ENCODE peak calls at places on chromosome 14, in five cellular contexts. One of them, this sample, is unnamed.

GRCh38 chr14:99552572-99553216 is 51.3 kb downstream of the CCDC85C start:
- DNase-seq in ovary: no peak
- DNase-seq in effector memory CD4-positive, alpha-beta T cell: no peak
- DNase-seq in lower lobe of right lung: no peak
- DNase-seq in CD4-positive, alpha-beta memory T cell: no peak
- DNase-seq in this sample: no peak

GRCh38 chr14:22332671-22333407 is 256.2 kb downstream of the DAD1 start:
- DNase-seq in lower lobe of right lung: no peak
- DNase-seq in ovary: no peak
- DNase-seq in CD4-positive, alpha-beta memory T cell: no peak
- DNase-seq in effector memory CD4-positive, alpha-beta T cell: no peak
- DNase-seq in this sample: no peak

GRCh38 chr14:59695198-59695597 is 118.6 kb upstream of the CCDC175 start:
- DNase-seq in lower lobe of right lung: no peak
- DNase-seq in ovary: no peak
- DNase-seq in CD4-positive, alpha-beta memory T cell: no peak
- DNase-seq in effector memory CD4-positive, alpha-beta T cell: no peak
- DNase-seq in this sample: no peak

GRCh38 chr14:39491134-39491541 is 58.9 kb upstream of the FBXO33 start:
- DNase-seq in ovary: no peak
- DNase-seq in lower lobe of right lung: no peak
- DNase-seq in CD4-positive, alpha-beta memory T cell: peak
- DNase-seq in effector memory CD4-positive, alpha-beta T cell: no peak
- DNase-seq in this sample: no peak

GRCh38 chr14:77014004-77014604 is 14.4 kb downstream of the IRF2BPL start:
- DNase-seq in lower lobe of right lung: no peak
- DNase-seq in ovary: peak
- DNase-seq in effector memory CD4-positive, alpha-beta T cell: no peak
- DNase-seq in CD4-positive, alpha-beta memory T cell: no peak
- DNase-seq in this sample: peak

GRCh38 chr14:71645656-71646055 is 286.6 kb upstream of the RGS6 start:
- DNase-seq in lower lobe of right lung: no peak
- DNase-seq in ovary: no peak
- DNase-seq in effector memory CD4-positive, alpha-beta T cell: no peak
- DNase-seq in CD4-positive, alpha-beta memory T cell: no peak
- DNase-seq in this sample: no peak

GRCh38 chr14:70919774-70920173 is 12.5 kb downstream of the PCNX1 start:
- DNase-seq in CD4-positive, alpha-beta memory T cell: no peak
- DNase-seq in lower lobe of right lung: no peak
- DNase-seq in ovary: no peak
- DNase-seq in effector memory CD4-positive, alpha-beta T cell: peak
- DNase-seq in this sample: no peak

GRCh38 chr14:68828728-68829127 is 35.9 kb upstream of the ZFP36L1 start:
- DNase-seq in ovary: no peak
- DNase-seq in effector memory CD4-positive, alpha-beta T cell: no peak
- DNase-seq in CD4-positive, alpha-beta memory T cell: no peak
- DNase-seq in lower lobe of right lung: no peak
- DNase-seq in this sample: no peak

GRCh38 chr14:102501751-102502315 is 7.7 kb downstream of the ANKRD9 start:
- DNase-seq in ovary: no peak
- DNase-seq in effector memory CD4-positive, alpha-beta T cell: no peak
- DNase-seq in lower lobe of right lung: no peak
- DNase-seq in CD4-positive, alpha-beta memory T cell: no peak
- DNase-seq in this sample: no peak

GRCh38 chr14:70052990-70053389 is 135.8 kb downstream of the SLC8A3 start:
- DNase-seq in effector memory CD4-positive, alpha-beta T cell: no peak
- DNase-seq in lower lobe of right lung: no peak
- DNase-seq in ovary: no peak
- DNase-seq in CD4-positive, alpha-beta memory T cell: no peak
- DNase-seq in this sample: no peak

GRCh38 chr14:101839236-101839635 is 77.7 kb downstream of the PPP2R5C start:
- DNase-seq in lower lobe of right lung: no peak
- DNase-seq in effector memory CD4-positive, alpha-beta T cell: no peak
- DNase-seq in CD4-positive, alpha-beta memory T cell: peak
- DNase-seq in ovary: no peak
- DNase-seq in this sample: no peak

GRCh38 chr14:105355850-105356604 is 41.5 kb downstream of the PACS2 start:
- DNase-seq in CD4-positive, alpha-beta memory T cell: no peak
- DNase-seq in lower lobe of right lung: no peak
- DNase-seq in effector memory CD4-positive, alpha-beta T cell: no peak
- DNase-seq in ovary: no peak
- DNase-seq in this sample: no peak
- H3K4me3 ChIP-seq in CD4-positive, alpha-beta memory T cell: no peak
- H3K4me3 ChIP-seq in lower lobe of right lung: no peak
- H3K4me3 ChIP-seq in effector memory CD4-positive, alpha-beta T cell: no peak
- H3K4me3 ChIP-seq in ovary: no peak
- H3K4me3 ChIP-seq in this sample: no peak

GRCh38 chr14:90836692-90837063 is 20.4 kb upstream of the TTC7B start:
- DNase-seq in lower lobe of right lung: no peak
- DNase-seq in CD4-positive, alpha-beta memory T cell: no peak
- DNase-seq in ovary: no peak
- DNase-seq in effector memory CD4-positive, alpha-beta T cell: no peak
- DNase-seq in this sample: no peak
- H3K27ac ChIP-seq in lower lobe of right lung: no peak
- H3K27ac ChIP-seq in CD4-positive, alpha-beta memory T cell: no peak
- H3K27ac ChIP-seq in ovary: no peak
- H3K27ac ChIP-seq in effector memory CD4-positive, alpha-beta T cell: no peak
- H3K27ac ChIP-seq in this sample: no peak

DNA sequence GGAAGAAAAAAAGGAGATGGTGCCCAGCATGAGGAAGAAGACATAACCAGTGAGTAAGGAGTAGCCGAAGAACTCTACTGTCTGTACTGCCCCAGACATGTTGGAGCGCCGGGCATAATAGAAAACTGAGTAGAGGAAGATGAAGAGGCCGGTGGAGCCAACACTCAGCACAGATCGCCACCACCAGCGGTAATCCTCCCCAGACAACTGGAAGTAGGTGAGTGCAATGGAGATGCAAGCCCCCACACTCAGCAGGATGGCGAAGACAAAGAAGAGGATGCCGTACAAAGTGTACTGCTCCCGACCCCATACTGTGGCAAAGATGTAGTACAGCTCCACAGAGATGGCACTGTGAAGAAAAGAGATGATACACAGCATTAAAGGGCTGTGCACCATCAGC is 844 bp upstream of the IPO4 start:
- DNase-seq in ovary: no peak
- DNase-seq in lower lobe of right lung: no peak
- DNase-seq in CD4-positive, alpha-beta memory T cell: no peak
- DNase-seq in effector memory CD4-positive, alpha-beta T cell: no peak
- DNase-seq in this sample: no peak
- H3K4me3 ChIP-seq in ovary: no peak
- H3K4me3 ChIP-seq in lower lobe of right lung: no peak
- H3K4me3 ChIP-seq in CD4-positive, alpha-beta memory T cell: no peak
- H3K4me3 ChIP-seq in effector memory CD4-positive, alpha-beta T cell: no peak
- H3K4me3 ChIP-seq in this sample: peak

DNA sequence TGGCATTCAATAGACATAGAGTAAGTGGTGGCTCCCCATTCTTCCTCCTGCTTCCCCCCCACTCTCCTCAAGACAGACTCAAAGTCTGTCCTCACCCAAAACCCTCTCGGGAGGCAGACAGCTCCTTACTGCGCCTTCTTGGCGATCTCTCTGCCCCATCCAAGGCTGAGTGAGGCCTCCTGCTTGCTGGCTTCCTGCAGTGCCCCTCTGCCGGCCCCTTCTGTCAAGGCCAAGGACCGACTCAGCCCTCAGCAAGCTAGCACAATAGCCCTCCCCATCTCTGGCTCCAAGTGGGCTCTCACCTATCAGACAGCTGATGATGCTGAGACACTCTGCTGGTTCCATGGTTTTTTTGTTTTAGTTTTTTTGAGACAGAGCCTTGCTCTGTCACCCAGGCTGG is 62.5 kb upstream of the DLK1 start:
- DNase-seq in ovary: peak
- DNase-seq in lower lobe of right lung: no peak
- DNase-seq in CD4-positive, alpha-beta memory T cell: no peak
- DNase-seq in effector memory CD4-positive, alpha-beta T cell: no peak
- DNase-seq in this sample: peak
- H3K27ac ChIP-seq in ovary: peak
- H3K27ac ChIP-seq in lower lobe of right lung: no peak
- H3K27ac ChIP-seq in CD4-positive, alpha-beta memory T cell: no peak
- H3K27ac ChIP-seq in effector memory CD4-positive, alpha-beta T cell: no peak
- H3K27ac ChIP-seq in this sample: no peak

GRCh38 chr14:55329999-55330710 is 58.9 kb downstream of the FBXO34 start:
- DNase-seq in ovary: no peak
- DNase-seq in lower lobe of right lung: no peak
- DNase-seq in CD4-positive, alpha-beta memory T cell: no peak
- DNase-seq in effector memory CD4-positive, alpha-beta T cell: no peak
- DNase-seq in this sample: no peak
- H3K4me3 ChIP-seq in ovary: no peak
- H3K4me3 ChIP-seq in lower lobe of right lung: no peak
- H3K4me3 ChIP-seq in CD4-positive, alpha-beta memory T cell: no peak
- H3K4me3 ChIP-seq in effector memory CD4-positive, alpha-beta T cell: no peak
- H3K4me3 ChIP-seq in this sample: no peak

GRCh38 chr14:74653386-74654138 is 41.5 kb upstream of the LTBP2 start:
- DNase-seq in CD4-positive, alpha-beta memory T cell: no peak
- DNase-seq in ovary: no peak
- DNase-seq in effector memory CD4-positive, alpha-beta T cell: no peak
- DNase-seq in lower lobe of right lung: no peak
- DNase-seq in this sample: no peak
- H3K27ac ChIP-seq in CD4-positive, alpha-beta memory T cell: no peak
- H3K27ac ChIP-seq in ovary: no peak
- H3K27ac ChIP-seq in effector memory CD4-positive, alpha-beta T cell: no peak
- H3K27ac ChIP-seq in lower lobe of right lung: no peak
- H3K27ac ChIP-seq in this sample: no peak

DNA sequence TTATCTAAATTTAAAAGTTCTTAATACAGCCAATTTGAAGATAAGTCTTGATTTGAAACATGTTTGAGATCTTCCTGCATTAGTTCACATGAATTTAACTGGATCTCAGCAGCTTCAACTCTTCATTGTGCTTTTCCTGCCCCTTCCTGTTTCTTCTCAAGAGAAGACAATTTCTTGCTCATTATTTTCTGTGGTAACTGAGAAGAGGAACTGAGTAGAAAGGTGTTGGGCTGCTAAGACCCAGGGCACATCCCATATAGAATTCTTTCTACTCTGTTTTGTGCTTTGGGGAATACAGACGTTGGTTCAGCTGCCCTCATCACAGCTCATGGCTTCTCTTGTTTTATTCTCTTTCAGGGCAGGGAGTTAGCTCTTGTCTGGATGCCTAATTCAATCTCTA is 110.2 kb downstream of the SNAPC1 start:
- DNase-seq in effector memory CD4-positive, alpha-beta T cell: no peak
- DNase-seq in CD4-positive, alpha-beta memory T cell: no peak
- DNase-seq in ovary: no peak
- DNase-seq in lower lobe of right lung: no peak
- DNase-seq in this sample: no peak
- H3K4me3 ChIP-seq in effector memory CD4-positive, alpha-beta T cell: no peak
- H3K4me3 ChIP-seq in CD4-positive, alpha-beta memory T cell: no peak
- H3K4me3 ChIP-seq in ovary: no peak
- H3K4me3 ChIP-seq in lower lobe of right lung: no peak
- H3K4me3 ChIP-seq in this sample: no peak

GRCh38 chr14:61544448-61545202 is 150.7 kb upstream of the HIF1A start:
- DNase-seq in effector memory CD4-positive, alpha-beta T cell: no peak
- DNase-seq in ovary: no peak
- DNase-seq in lower lobe of right lung: no peak
- DNase-seq in CD4-positive, alpha-beta memory T cell: no peak
- DNase-seq in this sample: no peak
- H3K27ac ChIP-seq in effector memory CD4-positive, alpha-beta T cell: no peak
- H3K27ac ChIP-seq in ovary: no peak
- H3K27ac ChIP-seq in lower lobe of right lung: peak
- H3K27ac ChIP-seq in CD4-positive, alpha-beta memory T cell: no peak
- H3K27ac ChIP-seq in this sample: peak

GRCh38 chr14:28767851-28768548 is 1.4 kb downstream of the FOXG1 start:
- DNase-seq in lower lobe of right lung: no peak
- DNase-seq in ovary: no peak
- DNase-seq in CD4-positive, alpha-beta memory T cell: no peak
- DNase-seq in effector memory CD4-positive, alpha-beta T cell: no peak
- DNase-seq in this sample: no peak
- H3K4me3 ChIP-seq in lower lobe of right lung: no peak
- H3K4me3 ChIP-seq in ovary: no peak
- H3K4me3 ChIP-seq in CD4-positive, alpha-beta memory T cell: no peak
- H3K4me3 ChIP-seq in effector memory CD4-positive, alpha-beta T cell: no peak
- H3K4me3 ChIP-seq in this sample: no peak